ENCODE peak calls at places on chromosome 22, in five cellular contexts. One of them, this sample, is unnamed. For H3K27me3, the result is how much of the 10 kb centered on the place peaks cover.

GRCh38 chr22:23684051-23684450 is 6.8 kb upstream of the RGL4 start:
- DNase-seq in heart left ventricle: no peak
- DNase-seq in hepatocyte: no peak
- DNase-seq in SJSA1: no peak
- DNase-seq in lower lobe of right lung: no peak
- DNase-seq in this sample: no peak

GRCh38 chr22:38327805-38328204 is 10.6 kb upstream of the CSNK1E start:
- DNase-seq in hepatocyte: no peak
- DNase-seq in heart left ventricle: no peak
- DNase-seq in lower lobe of right lung: no peak
- DNase-seq in SJSA1: peak
- DNase-seq in this sample: no peak

GRCh38 chr22:22362939-22363338 is 118.4 kb downstream of the VPREB1 start:
- DNase-seq in hepatocyte: no peak
- DNase-seq in lower lobe of right lung: no peak
- DNase-seq in heart left ventricle: no peak
- DNase-seq in SJSA1: no peak
- DNase-seq in this sample: no peak

GRCh38 chr22:36743011-36743410 is 32.9 kb downstream of the IFT27 start:
- DNase-seq in heart left ventricle: no peak
- DNase-seq in hepatocyte: no peak
- DNase-seq in SJSA1: no peak
- DNase-seq in lower lobe of right lung: no peak
- DNase-seq in this sample: no peak

GRCh38 chr22:22235564-22235963 is 9.0 kb upstream of the VPREB1 start:
- DNase-seq in lower lobe of right lung: no peak
- DNase-seq in heart left ventricle: no peak
- DNase-seq in SJSA1: no peak
- DNase-seq in hepatocyte: peak
- DNase-seq in this sample: peak

GRCh38 chr22:36084717-36085116 is 56.1 kb upstream of the RBFOX2 start:
- DNase-seq in hepatocyte: no peak
- DNase-seq in lower lobe of right lung: no peak
- DNase-seq in heart left ventricle: no peak
- DNase-seq in SJSA1: no peak
- DNase-seq in this sample: no peak

GRCh38 chr22:32706149-32706548 is 95.4 kb upstream of the TIMP3 start:
- DNase-seq in lower lobe of right lung: no peak
- DNase-seq in SJSA1: no peak
- DNase-seq in hepatocyte: no peak
- DNase-seq in heart left ventricle: no peak
- DNase-seq in this sample: no peak

GRCh38 chr22:36056980-36057379 is 28.4 kb upstream of the RBFOX2 start:
- DNase-seq in SJSA1: peak
- DNase-seq in heart left ventricle: no peak
- DNase-seq in hepatocyte: no peak
- DNase-seq in lower lobe of right lung: no peak
- DNase-seq in this sample: no peak

GRCh38 chr22:34429314-34429713 is 509.0 kb upstream of the LARGE1 start:
- DNase-seq in SJSA1: no peak
- DNase-seq in heart left ventricle: no peak
- DNase-seq in lower lobe of right lung: no peak
- DNase-seq in hepatocyte: no peak
- DNase-seq in this sample: no peak

GRCh38 chr22:26445577-26446275 is 16.7 kb downstream of the ASPHD2 start:
- DNase-seq in lower lobe of right lung: no peak
- DNase-seq in hepatocyte: no peak
- DNase-seq in SJSA1: no peak
- DNase-seq in heart left ventricle: no peak
- DNase-seq in this sample: no peak

GRCh38 chr22:23823331-23823791 is 15.4 kb downstream of the DERL3 start:
- DNase-seq in heart left ventricle: no peak
- DNase-seq in SJSA1: no peak
- DNase-seq in lower lobe of right lung: peak
- DNase-seq in hepatocyte: no peak
- DNase-seq in this sample: no peak

GRCh38 chr22:30610299-30610698 is 3.3 kb downstream of the TCN2 start:
- DNase-seq in hepatocyte: no peak
- DNase-seq in SJSA1: no peak
- DNase-seq in lower lobe of right lung: peak
- DNase-seq in heart left ventricle: peak
- DNase-seq in this sample: no peak

GRCh38 chr22:21736948-21737347 is 1.4 kb upstream of the YPEL1 start:
- DNase-seq in hepatocyte: no peak
- DNase-seq in SJSA1: no peak
- DNase-seq in heart left ventricle: no peak
- DNase-seq in lower lobe of right lung: no peak
- DNase-seq in this sample: no peak

GRCh38 chr22:35301370-35301874 is 1.7 kb downstream of the TOM1 start:
- DNase-seq in hepatocyte: peak
- DNase-seq in lower lobe of right lung: peak
- DNase-seq in SJSA1: no peak
- DNase-seq in heart left ventricle: no peak
- DNase-seq in this sample: no peak

GRCh38 chr22:37563153-37564081 is 3.1 kb downstream of the CDC42EP1 start:
- DNase-seq in heart left ventricle: no peak
- DNase-seq in SJSA1: peak
- DNase-seq in lower lobe of right lung: peak
- DNase-seq in hepatocyte: peak
- DNase-seq in this sample: no peak

GRCh38 chr22:31825513-31825912 is 71.7 kb downstream of the DEPDC5 start:
- DNase-seq in lower lobe of right lung: no peak
- DNase-seq in SJSA1: no peak
- DNase-seq in hepatocyte: no peak
- DNase-seq in heart left ventricle: no peak
- DNase-seq in this sample: no peak

GRCh38 chr22:24485608-24486007 is 9.5 kb upstream of the UPB1 start:
- DNase-seq in heart left ventricle: no peak
- DNase-seq in SJSA1: no peak
- DNase-seq in lower lobe of right lung: no peak
- DNase-seq in hepatocyte: no peak
- DNase-seq in this sample: peak

GRCh38 chr22:25159028-25159427 is 40.6 kb upstream of the CRYBB3 start:
- DNase-seq in SJSA1: no peak
- DNase-seq in lower lobe of right lung: no peak
- DNase-seq in heart left ventricle: no peak
- DNase-seq in hepatocyte: no peak
- DNase-seq in this sample: peak

GRCh38 chr22:49487950-49488349 is 339.7 kb downstream of the BRD1 start:
- DNase-seq in SJSA1: no peak
- DNase-seq in lower lobe of right lung: no peak
- DNase-seq in heart left ventricle: no peak
- DNase-seq in hepatocyte: peak
- DNase-seq in this sample: no peak

GRCh38 chr22:31036671-31037550 is 44.2 kb upstream of the SMTN start:
- DNase-seq in heart left ventricle: no peak
- DNase-seq in SJSA1: peak
- DNase-seq in hepatocyte: no peak
- DNase-seq in lower lobe of right lung: no peak
- DNase-seq in this sample: peak

GRCh38 chr22:21856197-21856596 is 11.2 kb downstream of the MAPK1 start:
- DNase-seq in lower lobe of right lung: no peak
- DNase-seq in SJSA1: no peak
- DNase-seq in hepatocyte: no peak
- DNase-seq in heart left ventricle: no peak
- DNase-seq in this sample: no peak

GRCh38 chr22:16949561-16949960 is 58.5 kb downstream of the GAB4 start:
- DNase-seq in heart left ventricle: no peak
- DNase-seq in lower lobe of right lung: no peak
- DNase-seq in SJSA1: no peak
- DNase-seq in hepatocyte: no peak
- DNase-seq in this sample: no peak

DNA sequence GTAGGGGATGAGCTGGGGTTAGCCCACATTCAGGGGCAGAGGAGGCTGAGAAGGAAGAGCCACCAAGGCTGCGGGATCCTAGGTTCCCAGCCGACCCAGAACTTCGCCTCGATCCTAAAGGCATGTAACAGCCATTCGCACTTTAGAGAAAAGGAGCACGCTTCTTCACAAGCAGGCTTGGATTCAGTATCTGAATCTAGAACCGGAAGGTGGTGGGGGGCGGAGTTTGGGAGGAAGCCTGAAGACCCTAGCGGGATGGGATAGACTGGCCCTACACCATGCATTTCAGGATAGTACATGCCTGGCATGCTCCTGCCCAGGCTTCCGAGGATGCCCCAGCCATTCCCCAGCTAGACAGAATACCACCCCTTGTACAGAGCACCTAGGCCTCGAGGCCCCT is 4.4 kb downstream of the SCARF2 start:
- DNase-seq in lower lobe of right lung: peak
- DNase-seq in heart left ventricle: no peak
- DNase-seq in hepatocyte: peak
- DNase-seq in SJSA1: no peak
- DNase-seq in this sample: no peak
- H3K27me3 ChIP-seq in lower lobe of right lung: half or more
- H3K27me3 ChIP-seq in heart left ventricle: under half
- H3K27me3 ChIP-seq in hepatocyte: under half
- H3K27me3 ChIP-seq in SJSA1: under half
- H3K27me3 ChIP-seq in this sample: under half

GRCh38 chr22:43754176-43754575 is 57.9 kb downstream of the EFCAB6 start:
- DNase-seq in heart left ventricle: no peak
- DNase-seq in hepatocyte: no peak
- DNase-seq in lower lobe of right lung: no peak
- DNase-seq in SJSA1: no peak
- DNase-seq in this sample: no peak
- H3K27me3 ChIP-seq in heart left ventricle: under half
- H3K27me3 ChIP-seq in hepatocyte: under half
- H3K27me3 ChIP-seq in lower lobe of right lung: under half
- H3K27me3 ChIP-seq in SJSA1: under half
- H3K27me3 ChIP-seq in this sample: under half

DNA sequence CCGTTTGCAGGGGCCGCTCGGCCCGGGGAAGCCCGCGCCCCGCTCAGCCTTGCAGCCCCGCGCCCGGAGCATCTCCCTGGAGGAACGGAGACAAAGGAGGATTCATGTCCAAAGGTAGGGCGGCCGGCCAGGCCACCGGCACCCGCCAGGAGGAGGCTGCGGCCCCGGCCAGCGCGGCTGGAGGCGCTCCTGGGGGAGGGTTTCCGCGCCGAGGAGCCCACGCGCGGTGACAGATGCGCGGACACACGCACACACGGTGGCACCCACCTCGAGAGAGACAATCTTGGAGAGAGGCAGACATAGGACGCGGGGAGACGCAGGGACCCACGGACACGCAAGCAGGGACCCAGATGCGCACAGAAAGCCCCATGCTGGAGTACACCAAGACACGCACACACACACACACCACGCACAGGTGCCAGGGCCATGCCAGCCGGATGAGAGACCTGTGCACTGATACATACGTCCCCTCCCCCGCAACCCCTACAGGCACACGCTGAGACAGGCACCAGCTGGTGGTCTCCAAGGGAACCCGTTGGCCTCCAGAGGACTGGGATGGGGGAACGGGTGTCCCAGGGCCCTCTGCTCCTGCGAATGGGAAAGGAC is 7.8 kb downstream of the SEPTIN3 start:
- DNase-seq in heart left ventricle: no peak
- DNase-seq in SJSA1: no peak
- DNase-seq in lower lobe of right lung: no peak
- DNase-seq in hepatocyte: no peak
- DNase-seq in this sample: peak
- H3K27me3 ChIP-seq in heart left ventricle: half or more
- H3K27me3 ChIP-seq in SJSA1: half or more
- H3K27me3 ChIP-seq in lower lobe of right lung: half or more
- H3K27me3 ChIP-seq in hepatocyte: under half
- H3K27me3 ChIP-seq in this sample: under half

DNA sequence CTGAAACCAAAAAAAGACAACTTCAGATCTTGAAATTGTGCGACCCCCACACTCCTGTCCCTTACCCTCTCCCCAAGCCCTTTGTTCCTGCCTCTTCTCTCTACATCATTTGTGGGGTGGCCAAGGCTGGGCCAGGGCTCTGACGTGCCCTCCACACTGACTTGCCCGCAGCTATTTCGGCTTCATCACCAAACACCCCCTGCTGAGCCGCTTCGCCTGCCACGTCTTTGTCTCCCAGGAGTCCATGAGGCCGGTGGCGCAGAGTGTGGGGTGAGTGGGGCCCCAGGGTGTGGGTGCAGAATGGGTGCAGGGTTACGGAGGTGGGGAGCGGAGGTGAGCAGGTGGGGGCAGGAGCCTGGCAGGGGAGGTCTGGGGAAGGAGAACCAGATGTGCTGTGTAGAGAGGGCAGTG is 9.5 kb downstream of the MAPK8IP2 start:
- DNase-seq in SJSA1: no peak
- DNase-seq in heart left ventricle: no peak
- DNase-seq in lower lobe of right lung: no peak
- DNase-seq in hepatocyte: no peak
- DNase-seq in this sample: no peak
- H3K27me3 ChIP-seq in SJSA1: half or more
- H3K27me3 ChIP-seq in heart left ventricle: under half
- H3K27me3 ChIP-seq in lower lobe of right lung: under half
- H3K27me3 ChIP-seq in hepatocyte: under half
- H3K27me3 ChIP-seq in this sample: under half

GRCh38 chr22:20232781-20233180 is 35.3 kb downstream of the RTN4R start:
- DNase-seq in heart left ventricle: no peak
- DNase-seq in SJSA1: no peak
- DNase-seq in hepatocyte: no peak
- DNase-seq in lower lobe of right lung: no peak
- DNase-seq in this sample: no peak

GRCh38 chr22:20230777-20231420 is 37.2 kb downstream of the RTN4R start:
- DNase-seq in lower lobe of right lung: no peak
- DNase-seq in heart left ventricle: no peak
- DNase-seq in hepatocyte: no peak
- DNase-seq in SJSA1: no peak
- DNase-seq in this sample: no peak

GRCh38 chr22:20232237-20232598 is 35.9 kb downstream of the RTN4R start:
- DNase-seq in heart left ventricle: no peak
- DNase-seq in SJSA1: no peak
- DNase-seq in lower lobe of right lung: no peak
- DNase-seq in hepatocyte: no peak
- DNase-seq in this sample: no peak

GRCh38 chr22:20229916-20230775 is 38.0 kb downstream of the RTN4R start:
- DNase-seq in hepatocyte: no peak
- DNase-seq in heart left ventricle: no peak
- DNase-seq in lower lobe of right lung: no peak
- DNase-seq in SJSA1: no peak
- DNase-seq in this sample: no peak

DNA sequence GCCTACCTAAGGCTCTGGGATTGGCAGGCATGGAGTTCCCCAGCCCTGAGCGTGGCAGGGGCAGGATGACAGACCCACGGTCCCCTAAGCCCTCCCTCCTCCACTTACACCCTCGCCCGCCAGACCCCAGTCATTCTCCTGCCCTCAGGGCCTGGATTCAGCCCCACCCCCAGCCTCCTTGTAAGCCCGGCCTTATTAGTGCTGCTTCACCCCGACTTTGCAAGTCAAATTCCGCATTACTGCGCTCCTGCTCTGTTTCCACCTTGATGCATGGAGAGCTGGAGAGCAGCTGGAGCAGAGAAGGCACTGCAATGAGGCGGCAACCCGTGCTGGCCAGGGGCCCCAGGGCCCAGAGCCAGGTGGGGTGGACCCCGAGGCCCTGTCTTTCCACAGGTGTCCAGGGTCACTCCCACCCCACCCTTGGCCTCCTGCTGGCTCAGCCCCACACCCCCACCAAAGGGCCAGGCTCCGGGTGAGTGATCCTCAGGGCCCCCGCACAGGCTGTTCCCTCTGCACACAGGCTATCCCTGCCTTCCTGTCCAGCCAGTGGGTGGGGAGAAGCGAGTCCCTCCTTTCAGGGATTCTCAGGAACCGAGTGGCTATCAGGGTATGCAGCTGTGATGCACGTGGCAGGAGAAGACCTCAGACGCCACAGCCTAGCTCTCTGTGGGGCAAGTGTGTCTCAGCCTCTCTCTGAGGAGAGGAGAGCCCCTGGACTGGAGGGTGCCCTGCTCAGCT is 36.5 kb downstream of the RTN4R start:
- DNase-seq in hepatocyte: no peak
- DNase-seq in SJSA1: no peak
- DNase-seq in heart left ventricle: no peak
- DNase-seq in lower lobe of right lung: no peak
- DNase-seq in this sample: no peak
- H3K27me3 ChIP-seq in hepatocyte: under half
- H3K27me3 ChIP-seq in SJSA1: under half
- H3K27me3 ChIP-seq in heart left ventricle: under half
- H3K27me3 ChIP-seq in lower lobe of right lung: under half
- H3K27me3 ChIP-seq in this sample: under half